ENCODE peak calls at places on chromosomes 16 and 17, in ten cellular contexts. V, I, M, J, P, W, H, A, L and E are unnamed samples.

GRCh38 chr17:17111401-17112393 is 69.4 kb downstream of the MPRIP start:
- DNase-seq in L (no peak), V (no peak), M (no peak), J (no peak), A (no peak), H (no peak), P (no peak), I (no peak), W (no peak), E (peak; percentile 49)

GRCh38 chr17:38444151-38444550 is 15.9 kb downstream of the ARHGAP23 start:
- DNase-seq in I (no peak), M (peak; percentile 89), L (peak; percentile 31), A (peak; percentile 80), J (peak; percentile 55), P (peak; percentile 15), W (peak; percentile 70), H (peak; percentile 82), V (no peak), E (peak; percentile 64)

GRCh38 chr17:82876602-82877391 is 37.0 kb upstream of the ZNF750 start:
- DNase-seq in L (peak; percentile 24), J (peak; percentile 65), M (peak; percentile 93), P (no peak), A (peak; percentile 25), W (no peak), I (peak; percentile 54), V (no peak), H (peak; percentile 79), E (peak; percentile 78)

GRCh38 chr17:50209472-50210248 is 8.2 kb upstream of the COL1A1 start:
- DNase-seq in L (no peak), I (peak; percentile 99), W (no peak), P (no peak), M (peak; percentile 100), H (peak; percentile 77), A (no peak), V (no peak), J (no peak), E (peak; percentile 98)

GRCh38 chr16:88907768-88908167 is 41.3 kb upstream of the PABPN1L start:
- DNase-seq in H (no peak), I (no peak), P (no peak), L (peak; percentile 25), V (no peak), M (peak; percentile 51), W (no peak), A (no peak), J (no peak), E (peak; percentile 68)

GRCh38 chr17:82320956-82321927 is 3.8 kb upstream of the CD7 start:
- DNase-seq in V (peak; percentile 62), J (no peak), A (no peak), I (no peak), W (peak; percentile 68), M (peak; percentile 36), H (peak; percentile 91), P (peak; percentile 71), L (no peak), E (no peak)

GRCh38 chr17:59506907-59507726 is 58.3 kb upstream of the DHX40 start:
- DNase-seq in J (no peak), V (no peak), I (peak; percentile 41), W (no peak), A (no peak), P (no peak), L (peak; percentile 53), H (no peak), M (peak; percentile 84), E (peak; percentile 40)

GRCh38 chr17:65515959-65516948 is 45.2 kb downstream of the AXIN2 start:
- DNase-seq in I (peak; percentile 54), A (peak; percentile 59), W (no peak), P (no peak), M (peak; percentile 53), H (peak; percentile 35), V (no peak), J (no peak), L (peak; percentile 80), E (no peak)

GRCh38 chr16:67255553-67256030 is 6.8 kb downstream of the SLC9A5 start:
- DNase-seq in A (no peak), H (no peak), P (no peak), V (no peak), I (no peak), J (no peak), L (no peak), M (no peak), W (no peak), E (no peak)

GRCh38 chr17:69050999-69051775 is 9.5 kb downstream of the ABCA9 start:
- DNase-seq in I (peak; percentile 20), P (no peak), L (peak; percentile 21), J (no peak), V (no peak), H (no peak), M (peak; percentile 76), A (no peak), W (no peak), E (peak; percentile 9)

GRCh38 chr17:42814633-42815399 is 9.3 kb downstream of the BECN1 start:
- DNase-seq in A (no peak), W (no peak), I (peak; percentile 85), M (peak; percentile 93), P (no peak), H (no peak), L (no peak), J (no peak), V (no peak), E (no peak)

GRCh38 chr17:19336938-19337711 is 25.4 kb downstream of the B9D1 start:
- DNase-seq in I (no peak), J (peak; percentile 48), H (no peak), P (no peak), M (no peak), W (no peak), V (no peak), A (no peak), L (peak; percentile 29), E (no peak)

GRCh38 chr17:923633-924032 is 55.9 kb downstream of the NXN start:
- DNase-seq in P (no peak), I (no peak), J (no peak), H (no peak), L (no peak), M (no peak), W (no peak), A (no peak), V (no peak), E (no peak)

GRCh38 chr17:47948706-47949196 is 7.4 kb downstream of the PNPO start:
- DNase-seq in A (no peak), W (no peak), P (no peak), J (no peak), V (no peak), I (no peak), L (peak; percentile 79), M (peak; percentile 41), H (no peak), E (no peak)

GRCh38 chr17:29742210-29742513 is 119.5 kb upstream of the CORO6 start:
- DNase-seq in P (no peak), M (no peak), A (no peak), I (no peak), H (no peak), J (no peak), V (no peak), L (no peak), W (no peak), E (no peak)

GRCh38 chr17:18038861-18039534 is at the start of the genes ATPAF2 and GID4:
- DNase-seq in M (peak; percentile 100), I (peak; percentile 97), L (peak; percentile 93), P (peak; percentile 99), H (peak; percentile 99), A (peak; percentile 93), W (peak; percentile 100), V (peak; percentile 99), J (peak; percentile 99), E (peak; percentile 99)

GRCh38 chr17:56694825-56695224 is 101.3 kb downstream of the NOG start:
- DNase-seq in A (no peak), I (no peak), P (no peak), L (no peak), J (no peak), M (peak; percentile 66), H (no peak), V (no peak), W (no peak), E (no peak)

GRCh38 chr17:57387575-57387974 is 131.3 kb downstream of the MSI2 start:
- DNase-seq in P (no peak), J (no peak), L (no peak), V (no peak), H (no peak), I (no peak), M (no peak), W (no peak), A (no peak), E (no peak)

GRCh38 chr17:59848778-59849177 is 44.0 kb downstream of the TUBD1 start:
- DNase-seq in P (no peak), M (peak; percentile 60), V (no peak), H (no peak), A (no peak), W (peak; percentile 62), I (no peak), J (no peak), L (peak; percentile 93), E (peak; percentile 46)

GRCh38 chr17:14333506-14333905 is 32.6 kb downstream of the HS3ST3B1 start:
- DNase-seq in J (no peak), I (no peak), M (no peak), A (no peak), L (no peak), V (no peak), H (no peak), P (no peak), W (no peak), E (no peak)

GRCh38 chr16:16774389-16774788 is 395.4 kb downstream of the NPIPA7 start:
- DNase-seq in A (no peak), H (no peak), I (no peak), W (no peak), P (no peak), M (no peak), V (no peak), J (no peak), L (no peak), E (no peak)

GRCh38 chr16:23803591-23804123 is 32.1 kb upstream of the PRKCB start:
- DNase-seq in L (peak; percentile 7), H (peak; percentile 74), A (peak; percentile 38), P (peak; percentile 32), W (peak; percentile 85), V (peak; percentile 53), I (peak; percentile 2), J (peak; percentile 38), M (peak; percentile 53), E (peak; percentile 12)